ENCODE peak calls at places on chromosomes 5 and 9, in seven cellular contexts. E is BJ, P is endothelial cell, W is heart right ventricle, O is AG10803, I is cardiac muscle cell, Q is hepatocyte. K is an unnamed sample.

GRCh38 chr9:33186457-33187168 is 19.5 kb upstream of the B4GALT1 start:
- DNase-seq in E (no peak), P (no peak), W (peak; percentile 61), O (peak; percentile 46), I (no peak), Q (peak; percentile 74), K (no peak)

GRCh38 chr9:128215491-128216404 is 12.6 kb downstream of the DNM1 start:
- DNase-seq in E (peak; percentile 66), P (no peak), W (no peak), O (peak; percentile 83), I (no peak), Q (peak; percentile 62), K (no peak)

GRCh38 chr9:93300585-93301081 is 116.7 kb downstream of the WNK2 start:
- DNase-seq in E (no peak), P (no peak), W (peak; percentile 26), O (no peak), I (no peak), Q (no peak), K (no peak)

GRCh38 chr9:118652258-118652657 is 717.0 kb downstream of the BRINP1 start:
- DNase-seq in E (no peak), P (no peak), W (no peak), O (no peak), I (no peak), Q (no peak), K (no peak)

GRCh38 chr9:108207611-108208051 is 648.2 kb downstream of the ACTL7B start:
- DNase-seq in E (peak; percentile 29), P (no peak), W (no peak), O (peak; percentile 87), I (no peak), Q (peak; percentile 17), K (no peak)

GRCh38 chr5:12865529-12865928 is 961.3 kb upstream of the CTNND2 start:
- DNase-seq in E (no peak), P (no peak), W (no peak), O (no peak), I (no peak), Q (no peak), K (no peak)

GRCh38 chr5:172530406-172530805 is 76.1 kb upstream of the SH3PXD2B start:
- DNase-seq in E (no peak), P (no peak), W (no peak), O (no peak), I (no peak), Q (no peak), K (no peak)

GRCh38 chr9:114263853-114264510 is 58.9 kb upstream of the ORM1 start:
- DNase-seq in E (no peak), P (peak; percentile 20), W (no peak), O (no peak), I (peak; percentile 52), Q (no peak), K (no peak)

GRCh38 chr9:14529047-14529446 is 164.2 kb downstream of the ZDHHC21 start:
- DNase-seq in E (no peak), P (no peak), W (no peak), O (no peak), I (no peak), Q (no peak), K (no peak)

GRCh38 chr9:95341262-95342011 is 23.9 kb upstream of the FANCC start:
- DNase-seq in E (no peak), P (no peak), W (peak; percentile 15), O (peak; percentile 35), I (peak; percentile 52), Q (no peak), K (no peak)

GRCh38 chr5:41542183-41542582 is 31.8 kb upstream of the PLCXD3 start:
- DNase-seq in E (no peak), P (no peak), W (peak; percentile 18), O (no peak), I (no peak), Q (no peak), K (no peak)

GRCh38 chr5:56699588-56699987 is 115.8 kb upstream of the MAP3K1 start:
- DNase-seq in E (no peak), P (no peak), W (no peak), O (no peak), I (no peak), Q (no peak), K (no peak)

GRCh38 chr9:130865921-130866320 is 30.7 kb downstream of the QRFP start:
- DNase-seq in E (no peak), P (no peak), W (no peak), O (no peak), I (no peak), Q (no peak), K (no peak)

GRCh38 chr9:26786571-26786970 is 106.0 kb downstream of the CAAP1 start:
- DNase-seq in E (no peak), P (no peak), W (no peak), O (no peak), I (no peak), Q (no peak), K (no peak)

DNA sequence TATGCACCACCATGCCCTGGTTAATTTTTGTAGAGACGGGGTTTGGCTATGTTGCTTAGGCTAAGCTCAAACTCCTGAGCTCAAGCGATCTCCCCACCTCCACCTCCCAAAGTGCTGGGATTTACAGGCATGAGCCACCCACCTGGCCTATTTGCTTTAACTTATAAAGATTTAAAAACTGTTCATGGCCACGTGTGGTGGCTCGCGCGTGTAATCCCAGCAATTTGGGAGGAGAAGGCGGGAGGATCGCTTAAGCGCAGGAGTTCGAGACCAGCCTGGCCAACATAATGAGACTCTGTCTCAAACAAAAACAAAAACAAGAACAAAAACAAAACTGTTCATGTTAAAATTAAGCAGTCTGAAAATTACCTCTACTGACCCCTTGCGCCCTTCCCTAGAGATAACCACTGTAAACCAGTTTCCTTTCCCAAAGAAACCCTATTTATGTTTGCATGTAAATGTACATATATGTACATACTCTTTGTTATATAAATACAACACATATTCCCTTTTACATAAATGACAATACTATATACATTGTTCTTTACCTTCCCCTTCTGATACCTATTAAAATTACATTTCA is 1.5 kb downstream of the AK6 start:
- DNase-seq in E (no peak), P (no peak), W (no peak), O (no peak), I (no peak), Q (no peak), K (no peak)
- TF ChIP-seq CTCF in E (no peak), P (no peak), W (no peak), O (no peak), I (no peak), Q (no peak), K (no peak)

GRCh38 chr5:16884595-16884994 is 51.5 kb downstream of the MYO10 start:
- DNase-seq in E (no peak), P (no peak), W (no peak), O (no peak), I (no peak), Q (no peak), K (no peak)

GRCh38 chr5:16885635-16886365 is 50.3 kb downstream of the MYO10 start:
- DNase-seq in E (no peak), P (no peak), W (no peak), O (no peak), I (no peak), Q (no peak), K (no peak)

GRCh38 chr5:16888694-16889124 is 47.4 kb downstream of the MYO10 start:
- DNase-seq in E (no peak), P (no peak), W (no peak), O (peak; percentile 53), I (no peak), Q (no peak), K (no peak)

GRCh38 chr5:16886366-16886736 is 49.7 kb downstream of the MYO10 start:
- DNase-seq in E (no peak), P (no peak), W (no peak), O (peak; percentile 94), I (no peak), Q (no peak), K (no peak)

DNA sequence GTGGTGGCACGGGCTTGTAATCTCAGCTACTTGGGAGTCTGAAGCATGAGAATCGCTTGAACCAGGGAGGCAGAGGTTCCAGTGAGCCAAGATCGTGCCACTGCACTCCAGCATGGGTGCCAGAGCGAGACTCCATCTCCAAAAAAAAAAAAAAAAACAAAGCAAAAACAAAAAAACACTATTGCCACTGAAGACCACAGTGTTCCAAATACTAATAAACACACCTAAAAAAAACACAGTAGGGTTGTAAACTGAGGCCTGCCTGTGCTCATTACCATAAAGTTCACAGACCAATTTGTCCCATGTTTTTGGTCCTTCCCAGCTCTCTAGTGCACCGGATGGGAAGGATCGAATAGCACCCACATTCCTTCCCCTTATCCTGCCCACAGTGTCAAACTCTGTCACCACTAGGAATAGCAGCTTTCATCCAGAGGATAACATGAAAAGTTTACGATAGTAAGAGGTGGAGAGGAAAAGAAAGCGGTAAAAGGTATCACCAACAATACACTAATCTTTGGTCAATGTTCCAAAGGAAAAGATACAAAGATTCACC is 49.2 kb downstream of the MYO10 start:
- DNase-seq in E (no peak), P (no peak), W (no peak), O (no peak), I (no peak), Q (no peak), K (no peak)
- TF ChIP-seq CTCF in E (no peak), P (no peak), W (no peak), O (no peak), I (no peak), Q (no peak), K (no peak)

DNA sequence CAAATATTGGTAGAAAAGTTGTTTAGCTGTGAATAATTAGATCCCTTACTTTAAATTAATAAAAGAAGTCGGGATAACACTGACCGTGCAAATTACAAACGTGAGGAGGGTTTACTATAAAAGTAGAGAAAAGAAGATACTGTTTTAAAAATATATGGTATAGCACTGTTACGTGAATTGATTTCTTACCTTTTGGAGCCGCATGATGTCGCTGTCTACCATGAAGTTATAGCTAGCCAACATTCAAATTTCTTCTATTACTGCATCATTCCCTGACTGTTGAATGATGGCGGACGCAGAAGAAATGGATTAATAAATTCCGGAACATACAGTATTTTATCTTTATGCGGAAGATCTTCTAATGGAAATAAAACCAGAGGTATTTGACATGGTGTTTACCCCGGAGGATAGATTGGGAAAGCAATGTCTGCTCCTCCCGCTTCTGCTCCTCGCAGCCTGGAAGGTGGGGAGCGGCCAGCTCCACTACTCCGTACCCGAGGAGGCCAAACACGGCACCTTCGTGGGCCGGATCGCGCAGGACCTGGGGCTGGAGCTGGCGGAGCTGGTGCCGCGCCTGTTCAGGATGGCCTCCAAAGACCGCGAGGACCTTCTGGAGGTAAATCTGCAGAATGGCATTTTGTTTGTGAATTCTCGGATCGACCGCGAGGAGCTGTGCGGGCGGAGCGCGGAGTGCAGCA is at the start of gene PCDHA6:
- DNase-seq in E (no peak), P (no peak), W (no peak), O (no peak), I (peak; percentile 47), Q (no peak), K (no peak)
- TF ChIP-seq CTCF in E (no peak), P (no peak), W (no peak), O (peak; percentile 15), I (no peak), Q (no peak), K (peak; percentile 49)

DNA sequence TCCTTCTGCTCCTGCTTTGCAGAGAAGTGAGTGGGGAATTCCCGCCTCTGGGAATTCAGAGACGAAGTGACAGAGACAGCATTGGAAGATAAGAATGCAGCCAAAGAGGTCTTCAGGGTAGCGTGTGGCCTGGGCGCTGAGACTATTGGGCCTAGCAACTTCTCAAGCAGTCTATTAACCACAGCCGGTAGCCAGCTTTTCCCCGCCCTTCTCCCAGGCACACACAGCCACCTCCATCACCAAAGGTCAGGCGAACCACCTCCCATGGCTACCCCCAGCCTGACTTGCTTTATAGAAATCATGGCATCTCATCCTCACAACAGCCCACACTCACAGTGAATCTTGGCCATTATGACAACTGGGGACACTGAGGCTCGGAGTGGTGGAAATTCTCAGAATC is 124.2 kb downstream of the KCNIP1 start:
- DNase-seq in E (no peak), P (no peak), W (no peak), O (no peak), I (no peak), Q (no peak), K (no peak)
- TF ChIP-seq CTCF in E (no peak), P (no peak), W (no peak), O (no peak), I (no peak), Q (no peak), K (no peak)

GRCh38 chr5:14665949-14666741 is 1.6 kb downstream of the OTULIN start:
- DNase-seq in E (no peak), P (peak; percentile 31), W (no peak), O (no peak), I (no peak), Q (peak; percentile 49), K (no peak)
- TF ChIP-seq CTCF in E (no peak), P (no peak), W (peak; percentile 17), O (peak; percentile 16), I (no peak), Q (no peak), K (no peak)